ENCODE peak calls at places on chromosomes 11 and 22, in four cellular contexts. Y is DMS153, I is small intestine, G is amygdala. P is an unnamed sample.

GRCh38 chr22:32448980-32449379 is 15.3 kb downstream of the BPIFC start:
- DNase-seq in I (peak), G (no peak), Y (no peak), P (no peak)

GRCh38 chr11:3867209-3868071 is 12.0 kb downstream of the STIM1 start:
- DNase-seq in G (no peak), Y (no peak), I (peak), P (peak)

GRCh38 chr11:829116-829945 is 1.6 kb downstream of the CRACR2B start:
- DNase-seq in G (no peak), I (peak), Y (peak), P (no peak)

GRCh38 chr22:44739024-44739423 is 13.4 kb upstream of the ARHGAP8 start:
- DNase-seq in I (no peak), G (no peak), Y (no peak), P (no peak)

GRCh38 chr22:21761086-21761485 is 25.5 kb upstream of the YPEL1 start:
- DNase-seq in I (no peak), G (no peak), Y (no peak), P (no peak)

GRCh38 chr22:45053571-45053970 is 43.8 kb upstream of the PHF21B start:
- DNase-seq in Y (no peak), I (no peak), G (no peak), P (no peak)

GRCh38 chr11:116427903-116428637 is 344.7 kb downstream of the BUD13 start:
- DNase-seq in Y (peak), I (no peak), G (no peak), P (no peak)

GRCh38 chr11:70002433-70002832 is 75.7 kb upstream of the ANO1 start:
- DNase-seq in I (no peak), Y (no peak), G (no peak), P (no peak)

GRCh38 chr11:129696309-129696989 is 119.2 kb upstream of the TMEM45B start:
- DNase-seq in G (no peak), Y (no peak), I (no peak), P (no peak)

GRCh38 chr22:27682438-27682837 is 119.1 kb downstream of the MN1 start:
- DNase-seq in I (no peak), G (no peak), Y (no peak), P (no peak)

GRCh38 chr11:126337472-126338241 is 17.8 kb upstream of the ST3GAL4 start:
- DNase-seq in Y (no peak), G (no peak), I (no peak), P (no peak)